ENCODE peak calls at places on chromosomes 2 and 18, in seven cellular contexts. R, Y, C, B, T, S and K are unnamed samples.

GRCh38 chr18:49672853-49673252 is 111.0 kb downstream of the LIPG start:
- DNase-seq in R (no peak), Y (no peak), C (no peak), B (no peak), T (no peak), S (no peak), K (no peak)

GRCh38 chr2:174597347-174598047 is at the start of gene WIPF1:
- DNase-seq in R (peak), Y (no peak), C (peak), B (peak), T (no peak), S (peak), K (peak)

GRCh38 chr18:58223717-58224424 is 179.8 kb downstream of the NEDD4L start:
- DNase-seq in R (no peak), Y (no peak), C (peak), B (no peak), T (peak), S (peak), K (no peak)

GRCh38 chr2:148645925-148646559 is 1.5 kb downstream of the EPC2 start:
- DNase-seq in R (peak), Y (peak), C (peak), B (peak), T (peak), S (peak), K (no peak)

GRCh38 chr18:45739848-45740247 is 15.9 kb downstream of the SLC14A1 start:
- DNase-seq in R (no peak), Y (no peak), C (no peak), B (no peak), T (no peak), S (no peak), K (no peak)

GRCh38 chr2:227608469-227609338 is 5.9 kb downstream of the SCYGR3 start:
- DNase-seq in R (no peak), Y (no peak), C (no peak), B (peak), T (no peak), S (no peak), K (peak)

GRCh38 chr18:79874553-79875530 is 76.6 kb downstream of the SLC66A2 start:
- DNase-seq in R (no peak), Y (no peak), C (no peak), B (no peak), T (no peak), S (no peak), K (no peak)

GRCh38 chr2:54904836-54905235 is 145.4 kb downstream of the RTN4 start:
- DNase-seq in R (no peak), Y (no peak), C (no peak), B (no peak), T (no peak), S (no peak), K (no peak)

GRCh38 chr2:168510125-168510756 is 54.2 kb downstream of the CERS6 start:
- DNase-seq in R (no peak), Y (no peak), C (no peak), B (no peak), T (no peak), S (no peak), K (no peak)

GRCh38 chr2:165793779-165794519 is at the start of gene GALNT3:
- DNase-seq in R (peak), Y (no peak), C (no peak), B (peak), T (no peak), S (peak), K (peak)

GRCh38 chr2:10331702-10332401 is 29.1 kb downstream of the HPCAL1 start:
- DNase-seq in R (peak), Y (no peak), C (no peak), B (peak), T (no peak), S (no peak), K (no peak)

GRCh38 chr2:98532761-98533160 is 75.6 kb downstream of the COA5 start:
- DNase-seq in R (no peak), Y (no peak), C (no peak), B (no peak), T (no peak), S (no peak), K (no peak)

GRCh38 chr2:190535586-190535985 is 1.1 kb upstream of the NEMP2 start:
- DNase-seq in R (no peak), Y (no peak), C (no peak), B (no peak), T (no peak), S (no peak), K (no peak)

GRCh38 chr2:128579825-128580224 is 261.2 kb upstream of the HS6ST1 start:
- DNase-seq in R (no peak), Y (no peak), C (no peak), B (no peak), T (no peak), S (no peak), K (no peak)

GRCh38 chr2:119485336-119486110 is 38.8 kb downstream of the SCTR start:
- DNase-seq in R (no peak), Y (no peak), C (no peak), B (no peak), T (no peak), S (no peak), K (no peak)

GRCh38 chr2:128490881-128491778 is 172.5 kb upstream of the HS6ST1 start:
- DNase-seq in R (no peak), Y (no peak), C (no peak), B (no peak), T (no peak), S (no peak), K (no peak)